ENCODE peak calls at places on chromosome 11, in five cellular contexts. E, A, B, I and C are unnamed samples.

GRCh38 chr11:107359701-107360100 is 97.9 kb downstream of the CWF19L2 start:
- DNase-seq in E (no peak), A (no peak), B (no peak), I (no peak), C (no peak)

GRCh38 chr11:16960250-16960649 is 54.0 kb downstream of the PLEKHA7 start:
- DNase-seq in E (no peak), A (no peak), B (no peak), I (no peak), C (no peak)

GRCh38 chr11:123253909-123254308 is 58.9 kb upstream of the CLMP start:
- DNase-seq in E (no peak), A (peak; percentile 56), B (no peak), I (no peak), C (peak; percentile 21)

GRCh38 chr11:129286813-129287212 is 88.8 kb upstream of the BARX2 start:
- DNase-seq in E (no peak), A (no peak), B (no peak), I (no peak), C (no peak)

GRCh38 chr11:114651145-114651718 is 27.1 kb upstream of the NXPE2 start:
- DNase-seq in E (no peak), A (no peak), B (no peak), I (no peak), C (no peak)

GRCh38 chr11:85663080-85663729 is 1.7 kb downstream of the CREBZF start:
- DNase-seq in E (no peak), A (no peak), B (no peak), I (no peak), C (no peak)

GRCh38 chr11:16015736-16016135 is 340.6 kb downstream of the SOX6 start:
- DNase-seq in E (no peak), A (no peak), B (no peak), I (no peak), C (no peak)

GRCh38 chr11:31725176-31725575 is 85.9 kb downstream of the PAX6 start:
- DNase-seq in E (no peak), A (no peak), B (no peak), I (no peak), C (peak; percentile 18)

GRCh38 chr11:72069787-72070251 is 10.5 kb downstream of the NUMA1 start:
- DNase-seq in E (no peak), A (peak; percentile 90), B (peak; percentile 80), I (peak; percentile 78), C (peak; percentile 78)

GRCh38 chr11:76803811-76804600 is 20.9 kb downstream of the TSKU start:
- DNase-seq in E (peak; percentile 4), A (peak; percentile 58), B (no peak), I (peak; percentile 27), C (no peak)

GRCh38 chr11:94604496-94604895 is 37.3 kb downstream of the PIWIL4 start:
- DNase-seq in E (no peak), A (no peak), B (no peak), I (no peak), C (no peak)

GRCh38 chr11:123356539-123356938 is 73.5 kb upstream of the GRAMD1B start:
- DNase-seq in E (no peak), A (no peak), B (no peak), I (no peak), C (no peak)

GRCh38 chr11:8093931-8094575 is 13.0 kb downstream of the TUB start:
- DNase-seq in E (no peak), A (no peak), B (no peak), I (no peak), C (no peak)

GRCh38 chr11:100525635-100526034 is 161.5 kb upstream of the ARHGAP42 start:
- DNase-seq in E (no peak), A (no peak), B (no peak), I (peak; percentile 3), C (no peak)

GRCh38 chr11:45169310-45170072 is 23.1 kb downstream of the PRDM11 start:
- DNase-seq in E (no peak), A (no peak), B (no peak), I (no peak), C (no peak)

GRCh38 chr11:17694711-17695110 is 24.7 kb upstream of the MYOD1 start:
- DNase-seq in E (no peak), A (no peak), B (no peak), I (no peak), C (no peak)

GRCh38 chr11:35785287-35786167 is 123.0 kb downstream of the TRIM44 start:
- DNase-seq in E (no peak), A (peak; percentile 10), B (no peak), I (no peak), C (peak; percentile 34)

GRCh38 chr11:45142241-45142885 is 4.1 kb upstream of the PRDM11 start:
- DNase-seq in E (no peak), A (peak; percentile 39), B (no peak), I (no peak), C (no peak)

GRCh38 chr11:111729441-111729840 is 36.7 kb downstream of the PPP2R1B start:
- DNase-seq in E (no peak), A (no peak), B (no peak), I (no peak), C (peak; percentile 53)

GRCh38 chr11:12995211-12995610 is 13.9 kb upstream of the RASSF10 start:
- DNase-seq in E (no peak), A (no peak), B (peak; percentile 13), I (no peak), C (no peak)

GRCh38 chr11:57248780-57249383 is 11.8 kb upstream of the APLNR start:
- DNase-seq in E (peak; percentile 56), A (peak; percentile 67), B (peak; percentile 78), I (peak; percentile 89), C (peak; percentile 54)

GRCh38 chr11:62030071-62030684 is 62.7 kb upstream of the FTH1 start:
- DNase-seq in E (no peak), A (no peak), B (no peak), I (no peak), C (no peak)

GRCh38 chr11:74470526-74470925 is 3.2 kb upstream of the KCNE3 start:
- DNase-seq in E (no peak), A (no peak), B (no peak), I (no peak), C (no peak)

GRCh38 chr11:86257446-86257845 is 12.9 kb downstream of the EED start:
- DNase-seq in E (no peak), A (no peak), B (no peak), I (no peak), C (no peak)

GRCh38 chr11:126158054-126158791 is 53.2 kb downstream of the RPUSD4 start:
- DNase-seq in E (no peak), A (no peak), B (no peak), I (no peak), C (no peak)

GRCh38 chr11:76604081-76604601 is 66.4 kb downstream of the LRRC32 start:
- DNase-seq in E (peak; percentile 58), A (no peak), B (peak; percentile 16), I (no peak), C (no peak)

GRCh38 chr11:60924110-60924905 is at the start of gene TMEM132A:
- DNase-seq in E (peak; percentile 89), A (peak; percentile 62), B (peak; percentile 73), I (peak; percentile 68), C (peak; percentile 58)

GRCh38 chr11:1869427-1870325 is 16.8 kb downstream of the LSP1 start:
- DNase-seq in E (no peak), A (no peak), B (no peak), I (peak; percentile 59), C (no peak)

GRCh38 chr11:87290304-87290922 is 252.7 kb downstream of the TMEM135 start:
- DNase-seq in E (no peak), A (peak; percentile 24), B (no peak), I (peak; percentile 59), C (peak; percentile 67)

GRCh38 chr11:132123449-132123848 is 753.0 kb downstream of the NTM start:
- DNase-seq in E (no peak), A (no peak), B (no peak), I (no peak), C (no peak)

GRCh38 chr11:4580124-4580523 is 1.4 kb upstream of the OR52I2 start:
- DNase-seq in E (no peak), A (no peak), B (no peak), I (no peak), C (no peak)

GRCh38 chr11:123238297-123238696 is 43.2 kb upstream of the CLMP start:
- DNase-seq in E (no peak), A (peak; percentile 96), B (peak; percentile 10), I (no peak), C (peak; percentile 33)

GRCh38 chr11:130328420-130328819 is 13.7 kb upstream of the ZBTB44 start:
- DNase-seq in E (no peak), A (no peak), B (no peak), I (no peak), C (no peak)

GRCh38 chr11:68582416-68583046 is 101.8 kb upstream of the GAL start:
- DNase-seq in E (no peak), A (no peak), B (peak; percentile 26), I (no peak), C (no peak)
- H3K4me3 ChIP-seq in E (no peak overlapping the region), A (no peak overlapping the region), B (no peak overlapping the region), I (no peak overlapping the region), C (no peak overlapping the region)

GRCh38 chr11:6301096-6301495 is 19.2 kb downstream of the CAVIN3 start:
- DNase-seq in E (no peak), A (no peak), B (no peak), I (no peak), C (no peak)
- TF ChIP-seq CTCF in E (no peak), A (no peak), B (no peak), I (no peak), C (no peak)

DNA sequence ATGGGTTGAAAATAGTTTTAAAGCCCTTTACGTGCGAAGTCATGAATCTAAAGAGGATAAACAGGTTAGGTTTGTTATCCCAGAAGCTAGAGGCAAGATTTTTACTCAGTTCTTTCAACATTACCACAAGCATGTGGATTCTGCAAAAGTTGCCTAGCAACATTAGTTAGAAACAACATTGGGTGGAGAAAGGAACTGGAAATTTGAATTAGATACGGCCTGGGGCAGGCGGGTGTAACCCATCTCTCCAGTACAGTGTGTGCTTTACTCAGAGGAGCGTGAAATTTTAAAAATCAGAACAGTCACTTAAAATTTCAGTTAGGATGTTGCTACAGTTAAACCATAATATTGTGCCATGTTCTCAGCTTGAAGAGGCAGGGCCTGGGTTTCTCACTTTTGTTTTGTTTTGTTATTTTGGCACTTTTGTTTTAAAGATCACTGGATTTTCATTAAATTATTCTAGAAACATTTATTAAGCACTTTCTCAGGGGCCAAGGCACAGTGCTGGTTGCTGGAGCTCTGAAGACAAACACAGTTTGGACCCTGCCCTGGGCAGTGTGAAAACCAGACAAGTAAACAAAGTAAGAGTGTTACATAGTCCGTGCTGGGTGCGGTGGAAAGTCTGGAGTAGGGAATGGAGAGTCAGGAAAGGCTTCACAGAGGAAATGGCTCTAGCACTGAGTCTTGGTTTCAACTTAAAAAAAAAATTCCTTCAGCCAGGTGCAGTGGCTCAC is 4.4 kb upstream of the WEE1 start:
- DNase-seq in E (no peak), A (peak; percentile 84), B (peak; percentile 61), I (peak; percentile 90), C (peak; percentile 98)
- H3K4me3 ChIP-seq in E (no peak overlapping the region), A (no peak overlapping the region), B (peak overlapping the region; percentile 18), I (peak overlapping the region; percentile 19), C (no peak overlapping the region)

GRCh38 chr11:116454020-116454645 is 318.7 kb downstream of the BUD13 start:
- DNase-seq in E (peak; percentile 60), A (peak; percentile 0), B (peak; percentile 25), I (peak; percentile 22), C (peak; percentile 18)
- TF ChIP-seq CTCF in E (peak; percentile 56), A (peak; percentile 46), B (peak; percentile 54), I (peak; percentile 27), C (peak; percentile 50)